ENCODE peak calls at places on chromosomes 11 and 22, in six cellular contexts. One of them, this sample, is unnamed.

GRCh38 chr11:48123934-48124755 is 92.5 kb upstream of the OR4B1 start:
- DNase-seq in stimulated activated CD4-positive, alpha-beta T cell treated with anti-CD3 and anti-CD28 coated beads, Interleukin-2, amount 100 ng/mL, for 24 hours: no peak
- DNase-seq in T-cell: no peak
- DNase-seq in prostate gland: no peak
- DNase-seq in adipocyte: no peak
- DNase-seq in head of caudate nucleus: no peak
- DNase-seq in this sample: no peak

GRCh38 chr11:72821221-72821919 is 7.2 kb downstream of the ATG16L2 start:
- DNase-seq in adipocyte: no peak
- DNase-seq in head of caudate nucleus: no peak
- DNase-seq in prostate gland: no peak
- DNase-seq in T-cell: no peak
- DNase-seq in stimulated activated CD4-positive, alpha-beta T cell treated with anti-CD3 and anti-CD28 coated beads, Interleukin-2, amount 100 ng/mL, for 24 hours: no peak
- DNase-seq in this sample: no peak

GRCh38 chr22:29626497-29627195 is 23.2 kb downstream of the NF2 start:
- DNase-seq in T-cell: no peak
- DNase-seq in stimulated activated CD4-positive, alpha-beta T cell treated with anti-CD3 and anti-CD28 coated beads, Interleukin-2, amount 100 ng/mL, for 24 hours: no peak
- DNase-seq in head of caudate nucleus: no peak
- DNase-seq in prostate gland: no peak
- DNase-seq in adipocyte: peak
- DNase-seq in this sample: no peak

GRCh38 chr22:30074147-30074546 is 6.1 kb upstream of the HORMAD2 start:
- DNase-seq in prostate gland: no peak
- DNase-seq in stimulated activated CD4-positive, alpha-beta T cell treated with anti-CD3 and anti-CD28 coated beads, Interleukin-2, amount 100 ng/mL, for 24 hours: no peak
- DNase-seq in T-cell: no peak
- DNase-seq in adipocyte: no peak
- DNase-seq in head of caudate nucleus: no peak
- DNase-seq in this sample: no peak

GRCh38 chr11:117538731-117539130 is 211.1 kb downstream of the CEP164 start:
- DNase-seq in stimulated activated CD4-positive, alpha-beta T cell treated with anti-CD3 and anti-CD28 coated beads, Interleukin-2, amount 100 ng/mL, for 24 hours: no peak
- DNase-seq in prostate gland: no peak
- DNase-seq in T-cell: no peak
- DNase-seq in adipocyte: no peak
- DNase-seq in head of caudate nucleus: peak
- DNase-seq in this sample: no peak

GRCh38 chr22:27195104-27195503 is 537.7 kb downstream of the MIAT start:
- DNase-seq in stimulated activated CD4-positive, alpha-beta T cell treated with anti-CD3 and anti-CD28 coated beads, Interleukin-2, amount 100 ng/mL, for 24 hours: no peak
- DNase-seq in adipocyte: no peak
- DNase-seq in T-cell: no peak
- DNase-seq in prostate gland: no peak
- DNase-seq in head of caudate nucleus: no peak
- DNase-seq in this sample: no peak

GRCh38 chr11:32172771-32173170 is 81.9 kb downstream of the RCN1 start:
- DNase-seq in stimulated activated CD4-positive, alpha-beta T cell treated with anti-CD3 and anti-CD28 coated beads, Interleukin-2, amount 100 ng/mL, for 24 hours: no peak
- DNase-seq in T-cell: no peak
- DNase-seq in prostate gland: peak
- DNase-seq in adipocyte: no peak
- DNase-seq in head of caudate nucleus: peak
- DNase-seq in this sample: no peak

GRCh38 chr22:28505416-28506156 is 174.1 kb downstream of the TTC28 start:
- DNase-seq in head of caudate nucleus: no peak
- DNase-seq in adipocyte: no peak
- DNase-seq in T-cell: no peak
- DNase-seq in stimulated activated CD4-positive, alpha-beta T cell treated with anti-CD3 and anti-CD28 coated beads, Interleukin-2, amount 100 ng/mL, for 24 hours: no peak
- DNase-seq in prostate gland: no peak
- DNase-seq in this sample: no peak

GRCh38 chr11:101326141-101326540 is 196.5 kb upstream of the PGR start:
- DNase-seq in stimulated activated CD4-positive, alpha-beta T cell treated with anti-CD3 and anti-CD28 coated beads, Interleukin-2, amount 100 ng/mL, for 24 hours: no peak
- DNase-seq in head of caudate nucleus: no peak
- DNase-seq in T-cell: no peak
- DNase-seq in adipocyte: no peak
- DNase-seq in prostate gland: no peak
- DNase-seq in this sample: no peak

GRCh38 chr11:112355726-112356125 is 95.1 kb upstream of the PLET1 start:
- DNase-seq in prostate gland: no peak
- DNase-seq in T-cell: no peak
- DNase-seq in stimulated activated CD4-positive, alpha-beta T cell treated with anti-CD3 and anti-CD28 coated beads, Interleukin-2, amount 100 ng/mL, for 24 hours: no peak
- DNase-seq in head of caudate nucleus: no peak
- DNase-seq in adipocyte: no peak
- DNase-seq in this sample: no peak

This sample was measured in epithelial cell of prostate.